ENCODE peak calls at places on chromosome 20, in five cellular contexts. A is adrenal gland, C is H1, U is transverse colon, M is sigmoid colon. L is an unnamed sample.

GRCh38 chr20:32009564-32009963 is 674 bp upstream of the CCM2L start:
- DNase-seq in A (no peak), C (no peak), U (no peak), M (no peak), L (no peak)

GRCh38 chr20:1663917-1664316 is 6.3 kb upstream of the SIRPG start:
- DNase-seq in A (no peak), C (no peak), U (no peak), M (no peak), L (no peak)

GRCh38 chr20:23508896-23509579 is 18.1 kb downstream of the CST8 start:
- DNase-seq in A (no peak), C (no peak), U (no peak), M (no peak), L (no peak)

GRCh38 chr20:7609250-7609649 is 331.0 kb downstream of the HAO1 start:
- DNase-seq in A (no peak), C (no peak), U (no peak), M (no peak), L (no peak)

GRCh38 chr20:13286600-13286999 is 65.5 kb downstream of the ISM1 start:
- DNase-seq in A (no peak), C (no peak), U (no peak), M (no peak), L (no peak)

GRCh38 chr20:47502801-47503239 is 1.1 kb downstream of the NCOA3 start:
- DNase-seq in A (no peak), C (no peak), U (no peak), M (no peak), L (no peak)

GRCh38 chr20:478010-478948 is 15.9 kb upstream of the TBC1D20 start:
- DNase-seq in A (no peak), C (no peak), U (no peak), M (no peak), L (no peak)

GRCh38 chr20:48891235-48892048 is 30.1 kb upstream of the ARFGEF2 start:
- DNase-seq in A (no peak), C (no peak), U (no peak), M (no peak), L (no peak)

GRCh38 chr20:13953227-13953626 is 37.2 kb downstream of the SEL1L2 start:
- DNase-seq in A (no peak), C (peak; percentile 71), U (no peak), M (no peak), L (no peak)

GRCh38 chr20:33370296-33370695 is 31.0 kb downstream of the CDK5RAP1 start:
- DNase-seq in A (no peak), C (no peak), U (peak; percentile 53), M (no peak), L (no peak)

GRCh38 chr20:44040202-44040915 is 125.7 kb downstream of the TOX2 start:
- DNase-seq in A (no peak), C (no peak), U (no peak), M (no peak), L (no peak)

GRCh38 chr20:13856356-13856755 is 71.5 kb downstream of the NDUFAF5 start:
- DNase-seq in A (no peak), C (no peak), U (no peak), M (no peak), L (no peak)

GRCh38 chr20:42906120-42906519 is 283.6 kb downstream of the PTPRT start:
- DNase-seq in A (no peak), C (no peak), U (no peak), M (no peak), L (no peak)

GRCh38 chr20:33183292-33183691 is 15.3 kb downstream of the BPIFA2 start:
- DNase-seq in A (no peak), C (no peak), U (no peak), M (no peak), L (no peak)

GRCh38 chr20:32325706-32326506 is 32.2 kb upstream of the ASXL1 start:
- DNase-seq in A (no peak), C (no peak), U (peak; percentile 49), M (no peak), L (no peak)

GRCh38 chr20:371755-372542 is 8.6 kb upstream of the TRIB3 start:
- DNase-seq in A (peak; percentile 95), C (no peak), U (peak; percentile 59), M (peak; percentile 77), L (no peak)

GRCh38 chr20:19277381-19277780 is 64.9 kb downstream of the SLC24A3 start:
- DNase-seq in A (no peak), C (no peak), U (no peak), M (no peak), L (no peak)

GRCh38 chr20:62289898-62290297 is 12.9 kb upstream of the ADRM1 start:
- DNase-seq in A (no peak), C (no peak), U (no peak), M (no peak), L (no peak)

GRCh38 chr20:57162253-57162652 is 104.2 kb downstream of the BMP7 start:
- DNase-seq in A (no peak), C (no peak), U (no peak), M (peak; percentile 48), L (no peak)

GRCh38 chr20:50744143-50744792 is 12.9 kb downstream of the PARD6B start:
- DNase-seq in A (peak; percentile 85), C (peak; percentile 46), U (peak; percentile 68), M (peak; percentile 90), L (no peak)

GRCh38 chr20:10414982-10415650 is 18.9 kb downstream of the MKKS start:
- DNase-seq in A (no peak), C (no peak), U (no peak), M (no peak), L (no peak)

GRCh38 chr20:57957397-57958049 is 247.7 kb upstream of the PMEPA1 start:
- DNase-seq in A (no peak), C (no peak), U (no peak), M (no peak), L (no peak)

GRCh38 chr20:8385247-8385646 is 253.2 kb downstream of the PLCB1 start:
- DNase-seq in A (no peak), C (no peak), U (no peak), M (peak; percentile 63), L (no peak)

GRCh38 chr20:34516038-34516873 is at the start of gene DYNLRB1:
- DNase-seq in A (peak; percentile 99), C (peak; percentile 99), U (peak; percentile 98), M (peak; percentile 99), L (peak; percentile 79)
- TF ChIP-seq POLR2A in A (peak; percentile 95), C (peak; percentile 76), U (peak; percentile 90), M (peak; percentile 78), L (peak; percentile 82)

GRCh38 chr20:3798405-3798768 is 2.3 kb downstream of the CDC25B start:
- DNase-seq in A (no peak), C (no peak), U (no peak), M (no peak), L (no peak)

GRCh38 chr20:3800256-3800877 is 4.3 kb downstream of the CDC25B start:
- DNase-seq in A (no peak), C (no peak), U (no peak), M (no peak), L (no peak)

GRCh38 chr20:3797592-3798404 is 1.7 kb downstream of the CDC25B start:
- DNase-seq in A (no peak), C (no peak), U (peak; percentile 65), M (no peak), L (no peak)

GRCh38 chr20:3797226-3797545 is 1.1 kb downstream of the CDC25B start:
- DNase-seq in A (no peak), C (no peak), U (no peak), M (no peak), L (no peak)

DNA sequence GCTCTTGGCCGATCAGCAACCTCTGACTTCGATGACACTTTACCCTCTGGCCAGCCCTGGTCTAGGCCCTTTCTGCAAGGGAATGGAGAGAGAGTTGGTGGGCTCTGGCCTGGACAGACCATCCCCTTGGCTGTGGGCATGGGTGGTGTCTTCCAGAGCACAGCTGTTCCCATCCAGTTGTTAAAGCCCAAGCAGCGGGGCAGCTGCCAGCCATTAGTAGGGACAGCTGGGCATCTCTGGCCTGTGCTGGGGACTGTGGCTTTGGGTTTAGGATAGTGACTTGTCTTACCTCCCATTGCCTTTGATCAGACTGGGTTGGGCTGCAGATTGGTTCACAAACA is 2.8 kb downstream of the CDC25B start:
- DNase-seq in A (no peak), C (no peak), U (no peak), M (no peak), L (no peak)
- H3K4me1 ChIP-seq in A (no peaks in the 10 kb centered on the region), C (peaks cover 22% of the 10 kb centered on the region), U (peaks cover 41% of the 10 kb centered on the region), M (peaks cover 46% of the 10 kb centered on the region), L (peaks cover 49% of the 10 kb centered on the region)

DNA sequence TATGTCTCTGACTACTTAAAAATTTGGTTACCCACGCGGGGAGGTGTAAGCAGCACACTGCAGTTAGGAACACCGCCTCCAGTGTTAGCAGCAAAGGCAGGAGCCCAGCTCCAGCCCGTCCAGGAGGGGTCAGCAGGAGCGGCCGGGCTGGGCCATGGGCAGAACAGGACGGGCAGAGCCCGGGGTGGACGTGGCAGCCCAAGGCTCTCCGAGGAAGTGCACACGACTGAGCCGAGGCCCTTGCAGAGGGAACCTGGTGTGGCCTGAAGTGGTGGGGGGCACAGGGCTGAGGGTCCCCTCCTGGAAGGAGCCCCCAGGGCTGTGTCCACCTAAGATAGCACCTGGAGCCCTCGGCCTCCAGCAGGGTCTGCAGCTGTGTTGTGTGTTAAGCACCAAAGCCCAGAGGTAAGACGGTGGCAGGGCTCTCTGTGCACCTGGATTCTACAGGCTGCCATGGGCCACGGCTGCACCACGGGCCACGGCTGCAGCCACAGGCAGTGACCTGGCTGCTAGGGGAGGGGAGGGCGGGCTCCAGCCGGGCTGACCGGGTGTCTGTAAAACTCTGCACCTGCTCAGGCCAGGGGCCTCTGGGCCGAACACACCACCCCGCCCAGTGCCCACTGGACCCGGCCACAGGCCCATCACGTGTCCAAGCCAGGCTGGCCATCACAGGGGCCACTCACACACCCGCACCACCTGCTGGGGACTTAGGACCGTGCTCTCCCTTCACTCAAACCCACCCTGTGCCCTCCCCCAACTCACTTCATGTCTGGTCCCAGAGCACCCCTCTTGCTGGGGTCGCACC is 6.6 kb downstream of the SLC2A4RG start:
- DNase-seq in A (no peak), C (no peak), U (no peak), M (no peak), L (no peak)
- TF ChIP-seq POLR2A in A (no peak), C (no peak), U (no peak), M (no peak), L (no peak)

GRCh38 chr20:35318502-35319157 is 26.4 kb upstream of the FAM83C start:
- DNase-seq in A (no peak), C (no peak), U (peak; percentile 67), M (no peak), L (no peak)
- H3K4me1 ChIP-seq in A (no peaks in the 10 kb centered on the region), C (peaks cover 3% of the 10 kb centered on the region), U (peaks cover 30% of the 10 kb centered on the region), M (peaks cover 59% of the 10 kb centered on the region), L (peaks cover 36% of the 10 kb centered on the region)

GRCh38 chr20:53080969-53081871 is 109.1 kb downstream of the TSHZ2 start:
- DNase-seq in A (peak; percentile 32), C (no peak), U (peak; percentile 20), M (no peak), L (no peak)
- TF ChIP-seq POLR2A in A (no peak), C (no peak), U (no peak), M (no peak), L (no peak)

DNA sequence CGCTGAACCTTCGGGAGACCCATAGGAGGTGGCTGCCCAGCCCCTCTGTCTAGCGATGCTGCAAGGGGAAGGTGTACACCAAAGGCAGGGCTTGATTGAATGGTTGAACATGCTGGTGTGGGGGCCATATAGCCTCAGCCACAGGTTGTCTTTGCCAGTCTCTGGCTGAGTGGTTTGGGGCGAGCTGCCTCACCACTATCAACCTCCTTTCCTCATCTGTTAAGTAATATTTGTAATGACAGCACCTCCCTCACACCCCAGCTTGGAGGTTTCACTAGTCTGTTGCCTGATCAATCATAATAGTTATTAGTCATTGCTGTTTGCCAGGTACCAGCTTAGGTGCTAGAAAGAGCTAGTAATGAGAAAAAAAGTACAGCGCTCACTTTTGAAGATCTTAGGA is 11.8 kb upstream of the ZNF831 start:
- DNase-seq in A (no peak), C (no peak), U (no peak), M (no peak), L (no peak)
- H3K4me1 ChIP-seq in A (no peaks in the 10 kb centered on the region), C (no peaks in the 10 kb centered on the region), U (no peaks in the 10 kb centered on the region), M (peaks cover 6% of the 10 kb centered on the region), L (peaks cover 83% of the 10 kb centered on the region)

GRCh38 chr20:36861875-36862801 is 13.8 kb upstream of the TLDC2 start:
- DNase-seq in A (peak; percentile 96), C (peak; percentile 61), U (peak; percentile 80), M (peak; percentile 98), L (no peak)
- TF ChIP-seq POLR2A in A (peak; percentile 94), C (no peak), U (peak; percentile 40), M (peak; percentile 87), L (peak; percentile 79)

L was measured in esophagus squamous epithelium.